ENCODE peak calls at places on chromosomes 6 and 20, in six cellular contexts. One of them, this sample, is unnamed.

GRCh38 chr6:101585501-101585900 is 192.0 kb downstream of the GRIK2 start:
- DNase-seq in ovary: no peak
- DNase-seq in stimulated activated CD8-positive, alpha-beta memory T cell treated with anti-CD3 and anti-CD28 coated beads, Interleukin-7, amount 100 ng/mL, for 1 hour: no peak
- DNase-seq in heart left ventricle: no peak
- DNase-seq in NCI-H1048: no peak
- DNase-seq in AG04449: no peak
- DNase-seq in this sample: no peak

GRCh38 chr6:104409913-104410312 is 449.8 kb downstream of the HACE1 start:
- DNase-seq in stimulated activated CD8-positive, alpha-beta memory T cell treated with anti-CD3 and anti-CD28 coated beads, Interleukin-7, amount 100 ng/mL, for 1 hour: no peak
- DNase-seq in NCI-H1048: no peak
- DNase-seq in AG04449: no peak
- DNase-seq in ovary: no peak
- DNase-seq in heart left ventricle: no peak
- DNase-seq in this sample: no peak

GRCh38 chr6:159969921-159970320 is 1.0 kb downstream of the IGF2R start:
- DNase-seq in ovary: peak
- DNase-seq in NCI-H1048: no peak
- DNase-seq in stimulated activated CD8-positive, alpha-beta memory T cell treated with anti-CD3 and anti-CD28 coated beads, Interleukin-7, amount 100 ng/mL, for 1 hour: no peak
- DNase-seq in heart left ventricle: peak
- DNase-seq in AG04449: no peak
- DNase-seq in this sample: no peak

GRCh38 chr20:36474563-36474962 is 66.8 kb upstream of the MYL9 start:
- DNase-seq in ovary: no peak
- DNase-seq in heart left ventricle: no peak
- DNase-seq in AG04449: no peak
- DNase-seq in stimulated activated CD8-positive, alpha-beta memory T cell treated with anti-CD3 and anti-CD28 coated beads, Interleukin-7, amount 100 ng/mL, for 1 hour: no peak
- DNase-seq in NCI-H1048: no peak
- DNase-seq in this sample: no peak

GRCh38 chr6:165484178-165484889 is 174.9 kb upstream of the C6orf118 start:
- DNase-seq in stimulated activated CD8-positive, alpha-beta memory T cell treated with anti-CD3 and anti-CD28 coated beads, Interleukin-7, amount 100 ng/mL, for 1 hour: no peak
- DNase-seq in heart left ventricle: no peak
- DNase-seq in AG04449: no peak
- DNase-seq in NCI-H1048: no peak
- DNase-seq in ovary: no peak
- DNase-seq in this sample: no peak

GRCh38 chr6:34143884-34144580 is 1.9 kb downstream of the GRM4 start:
- DNase-seq in ovary: no peak
- DNase-seq in NCI-H1048: no peak
- DNase-seq in heart left ventricle: no peak
- DNase-seq in stimulated activated CD8-positive, alpha-beta memory T cell treated with anti-CD3 and anti-CD28 coated beads, Interleukin-7, amount 100 ng/mL, for 1 hour: peak
- DNase-seq in AG04449: no peak
- DNase-seq in this sample: peak

GRCh38 chr6:89117285-89118108 is at the start of gene SRSF12:
- DNase-seq in AG04449: no peak
- DNase-seq in ovary: peak
- DNase-seq in stimulated activated CD8-positive, alpha-beta memory T cell treated with anti-CD3 and anti-CD28 coated beads, Interleukin-7, amount 100 ng/mL, for 1 hour: peak
- DNase-seq in NCI-H1048: no peak
- DNase-seq in heart left ventricle: peak
- DNase-seq in this sample: peak

GRCh38 chr20:19269737-19270325 is 57.4 kb downstream of the SLC24A3 start:
- DNase-seq in AG04449: no peak
- DNase-seq in stimulated activated CD8-positive, alpha-beta memory T cell treated with anti-CD3 and anti-CD28 coated beads, Interleukin-7, amount 100 ng/mL, for 1 hour: no peak
- DNase-seq in heart left ventricle: no peak
- DNase-seq in ovary: no peak
- DNase-seq in NCI-H1048: no peak
- DNase-seq in this sample: no peak

This sample was measured in central memory CD8-positive, alpha-beta T cell.